ENCODE peak calls at places on chromosome 22, in six cellular contexts. V is A549, T is HepG2, A is K562, Q is GM12878, M is endothelial cell of umbilical vein. I is an unnamed sample.

GRCh38 chr22:35758394-35758793 is 40.7 kb downstream of the APOL5 start:
- DNase-seq in V (no peak), T (no peak), M (no peak), Q (no peak), A (no peak), I (no peak)

GRCh38 chr22:22593964-22594656 is 35.0 kb upstream of the PRAME start:
- DNase-seq in M (peak), Q (no peak), A (peak), V (no peak), T (peak), I (peak)

GRCh38 chr22:47198801-47199251 is 436.4 kb downstream of the TBC1D22A start:
- DNase-seq in T (no peak), Q (no peak), A (no peak), V (no peak), M (no peak), I (no peak)

GRCh38 chr22:46736705-46737104 is 1.3 kb downstream of the CERK start:
- DNase-seq in V (no peak), T (no peak), M (no peak), Q (no peak), A (no peak), I (no peak)

GRCh38 chr22:21902296-21903087 is 35.0 kb upstream of the MAPK1 start:
- DNase-seq in V (no peak), Q (peak), T (peak), A (peak), M (no peak), I (peak)

GRCh38 chr22:27718186-27719032 is 83.1 kb downstream of the MN1 start:
- DNase-seq in M (peak), T (peak), A (peak), V (peak), Q (no peak), I (peak)

GRCh38 chr22:41305646-41306045 is 4.3 kb downstream of the ZC3H7B start:
- DNase-seq in A (no peak), Q (no peak), V (no peak), T (no peak), M (peak), I (no peak)

GRCh38 chr22:32665676-32666075 is 135.8 kb upstream of the TIMP3 start:
- DNase-seq in T (no peak), A (no peak), V (no peak), Q (no peak), M (no peak), I (no peak)

GRCh38 chr22:26718905-26719304 is 61.5 kb downstream of the MIAT start:
- DNase-seq in Q (no peak), V (peak), A (no peak), T (no peak), M (peak), I (no peak)

GRCh38 chr22:41009222-41009948 is 58.2 kb downstream of the RBX1 start:
- DNase-seq in V (no peak), Q (no peak), A (no peak), M (no peak), T (no peak), I (peak)

GRCh38 chr22:22753526-22754267 is 109.3 kb downstream of the GGTLC2 start:
- DNase-seq in A (peak), V (peak), M (peak), Q (no peak), T (peak), I (peak)

GRCh38 chr22:30685178-30685577 is 9.5 kb upstream of the OSBP2 start:
- DNase-seq in Q (no peak), A (no peak), V (no peak), T (no peak), M (no peak), I (no peak)

GRCh38 chr22:23527971-23528740 is 51.9 kb downstream of the IGLL1 start:
- DNase-seq in A (no peak), T (no peak), Q (no peak), M (no peak), V (no peak), I (peak)

GRCh38 chr22:26471522-26471921 is 12.1 kb downstream of the HPS4 start:
- DNase-seq in Q (no peak), A (no peak), T (peak), V (peak), M (peak), I (no peak)

GRCh38 chr22:30949934-30950660 is 18.5 kb downstream of the MORC2 start:
- DNase-seq in Q (no peak), T (no peak), V (no peak), M (no peak), A (no peak), I (no peak)

GRCh38 chr22:41568811-41569210 is 8.0 kb downstream of the CSDC2 start:
- DNase-seq in Q (no peak), M (no peak), T (no peak), V (no peak), A (no peak), I (no peak)

GRCh38 chr22:24486501-24486921 is 8.6 kb upstream of the UPB1 start:
- DNase-seq in T (peak), V (peak), M (peak), Q (no peak), A (no peak), I (peak)

GRCh38 chr22:46734830-46735453 is 3.1 kb downstream of the CERK start:
- DNase-seq in Q (peak), M (peak), V (no peak), A (no peak), T (no peak), I (peak)

GRCh38 chr22:37802310-37803194 is 5.2 kb upstream of the GCAT start:
- DNase-seq in Q (no peak), M (peak), A (peak), V (no peak), T (peak), I (peak)

GRCh38 chr22:47207846-47208554 is 445.6 kb downstream of the TBC1D22A start:
- DNase-seq in M (no peak), T (no peak), V (no peak), Q (no peak), A (no peak), I (no peak)

GRCh38 chr22:33247758-33248157 is 189.6 kb upstream of the SYN3 start:
- DNase-seq in V (no peak), T (no peak), Q (peak), A (no peak), M (no peak), I (no peak)

GRCh38 chr22:47634342-47634741 is 871.9 kb downstream of the TBC1D22A start:
- DNase-seq in A (no peak), T (no peak), Q (no peak), M (no peak), V (no peak), I (no peak)

GRCh38 chr22:31876156-31877035 is 67.9 kb upstream of the YWHAH start:
- DNase-seq in V (no peak), T (no peak), M (no peak), Q (no peak), A (no peak), I (no peak)

GRCh38 chr22:46502776-46503175 is 34.6 kb downstream of the CELSR1 start:
- DNase-seq in M (no peak), T (no peak), Q (no peak), A (no peak), V (no peak), I (no peak)

GRCh38 chr22:40534379-40535188 is 101.9 kb downstream of the MRTFA start:
- DNase-seq in M (peak), A (peak), V (no peak), Q (peak), T (no peak), I (peak)

GRCh38 chr22:38163844-38164577 is 17.6 kb downstream of the PLA2G6 start:
- DNase-seq in M (no peak), A (peak), Q (no peak), T (peak), V (no peak), I (no peak)

GRCh38 chr22:23553922-23554870 is 25.9 kb downstream of the IGLL1 start:
- DNase-seq in A (no peak), Q (no peak), M (no peak), V (no peak), T (no peak), I (no peak)

GRCh38 chr22:30245985-30246901 is at the start of gene LIF:
- DNase-seq in A (peak), V (no peak), M (peak), T (no peak), Q (no peak), I (no peak)

GRCh38 chr22:30667092-30667485 is 586 bp downstream of the DUSP18 start:
- DNase-seq in Q (no peak), T (peak), A (no peak), M (peak), V (no peak), I (peak)

GRCh38 chr22:46064236-46064965 is 85.9 kb upstream of the PPARA start:
- DNase-seq in Q (no peak), A (no peak), M (no peak), V (no peak), T (no peak), I (no peak)

GRCh38 chr22:30933457-30933856 is 35.1 kb downstream of the MORC2 start:
- DNase-seq in A (no peak), T (no peak), Q (no peak), V (no peak), M (no peak), I (no peak)

GRCh38 chr22:30855677-30856518 is 112.7 kb downstream of the MORC2 start:
- DNase-seq in V (no peak), M (no peak), Q (no peak), T (no peak), A (no peak), I (no peak)

GRCh38 chr22:30291334-30291892 is 2.1 kb upstream of the CASTOR1 start:
- DNase-seq in T (no peak), A (no peak), V (no peak), Q (no peak), M (no peak), I (no peak)

GRCh38 chr22:40224702-40225101 is 47.0 kb downstream of the TNRC6B start:
- DNase-seq in M (no peak), A (no peak), T (no peak), V (no peak), Q (no peak), I (no peak)

GRCh38 chr22:46795140-46795539 is 32.7 kb downstream of the TBC1D22A start:
- DNase-seq in A (no peak), V (no peak), T (no peak), Q (no peak), M (no peak), I (no peak)

GRCh38 chr22:46077669-46078099 is 72.6 kb upstream of the PPARA start:
- DNase-seq in V (no peak), M (no peak), T (no peak), Q (no peak), A (no peak), I (no peak)

GRCh38 chr22:36760716-36761115 is 15.2 kb downstream of the IFT27 start:
- DNase-seq in V (no peak), T (no peak), Q (no peak), M (no peak), A (no peak), I (no peak)
- TF ChIP-seq MYC in V (no peak), T (no peak), Q (no peak), M (no peak), A (no peak), I (no peak)

GRCh38 chr22:17706947-17707346 is 67.3 kb downstream of the BID start:
- DNase-seq in T (no peak), A (no peak), V (no peak), M (no peak), Q (no peak), I (no peak)
- TF ChIP-seq MYC in T (no peak), A (no peak), V (no peak), M (no peak), Q (no peak), I (no peak)

GRCh38 chr22:39214006-39214382 is 30.8 kb downstream of the PDGFB start:
- DNase-seq in T (no peak), Q (no peak), A (no peak), V (no peak), M (no peak), I (no peak)
- TF ChIP-seq MYC in T (no peak), Q (no peak), A (no peak), V (no peak), M (no peak), I (no peak)

GRCh38 chr22:43923631-43924548 is at the start of gene PNPLA3:
- DNase-seq in M (peak), V (peak), T (peak), Q (no peak), A (peak), I (peak)

GRCh38 chr22:43928418-43929307 is 5.1 kb downstream of the PNPLA3 start:
- DNase-seq in T (no peak), A (no peak), Q (no peak), V (no peak), M (no peak), I (peak)

GRCh38 chr22:43925433-43926348 is 2.1 kb downstream of the PNPLA3 start:
- DNase-seq in M (no peak), V (no peak), Q (no peak), T (peak), A (no peak), I (no peak)

GRCh38 chr22:43923191-43923590 is 414 bp upstream of the PNPLA3 start:
- DNase-seq in V (no peak), M (peak), Q (no peak), T (no peak), A (no peak), I (peak)

DNA sequence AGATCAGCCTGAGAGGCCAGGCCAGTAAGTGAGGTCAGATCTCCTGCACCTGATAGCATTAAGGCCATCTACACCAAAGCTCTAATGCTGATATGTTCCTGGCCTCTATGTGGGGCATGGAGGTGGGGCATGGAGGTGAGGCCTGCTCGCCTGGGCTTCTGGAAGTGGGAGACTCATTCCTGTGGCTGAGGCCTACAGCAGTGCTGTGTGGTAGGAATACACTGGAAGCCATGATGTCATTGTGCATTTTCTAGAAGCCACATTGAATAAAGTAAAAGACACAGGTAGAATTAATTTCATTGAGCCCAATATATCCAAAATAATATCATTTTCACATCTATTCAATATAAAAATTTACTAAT is 2.7 kb downstream of the PNPLA3 start:
- DNase-seq in A (no peak), T (no peak), V (no peak), Q (no peak), M (no peak), I (no peak)
- TF ChIP-seq MYC in A (no peak), T (no peak), V (no peak), Q (no peak), M (no peak), I (no peak)

GRCh38 chr22:20014526-20015186 is 2.0 kb downstream of the ARVCF start:
- DNase-seq in V (no peak), Q (no peak), M (no peak), T (no peak), A (no peak), I (no peak)
- TF ChIP-seq MYC in V (no peak), Q (no peak), M (no peak), T (no peak), A (no peak), I (no peak)

GRCh38 chr22:49198705-49199084 is 629.0 kb downstream of the BRD1 start:
- DNase-seq in M (no peak), V (no peak), A (no peak), T (no peak), Q (no peak), I (no peak)
- TF ChIP-seq MYC in M (no peak), V (no peak), A (no peak), T (no peak), Q (no peak), I (no peak)

DNA sequence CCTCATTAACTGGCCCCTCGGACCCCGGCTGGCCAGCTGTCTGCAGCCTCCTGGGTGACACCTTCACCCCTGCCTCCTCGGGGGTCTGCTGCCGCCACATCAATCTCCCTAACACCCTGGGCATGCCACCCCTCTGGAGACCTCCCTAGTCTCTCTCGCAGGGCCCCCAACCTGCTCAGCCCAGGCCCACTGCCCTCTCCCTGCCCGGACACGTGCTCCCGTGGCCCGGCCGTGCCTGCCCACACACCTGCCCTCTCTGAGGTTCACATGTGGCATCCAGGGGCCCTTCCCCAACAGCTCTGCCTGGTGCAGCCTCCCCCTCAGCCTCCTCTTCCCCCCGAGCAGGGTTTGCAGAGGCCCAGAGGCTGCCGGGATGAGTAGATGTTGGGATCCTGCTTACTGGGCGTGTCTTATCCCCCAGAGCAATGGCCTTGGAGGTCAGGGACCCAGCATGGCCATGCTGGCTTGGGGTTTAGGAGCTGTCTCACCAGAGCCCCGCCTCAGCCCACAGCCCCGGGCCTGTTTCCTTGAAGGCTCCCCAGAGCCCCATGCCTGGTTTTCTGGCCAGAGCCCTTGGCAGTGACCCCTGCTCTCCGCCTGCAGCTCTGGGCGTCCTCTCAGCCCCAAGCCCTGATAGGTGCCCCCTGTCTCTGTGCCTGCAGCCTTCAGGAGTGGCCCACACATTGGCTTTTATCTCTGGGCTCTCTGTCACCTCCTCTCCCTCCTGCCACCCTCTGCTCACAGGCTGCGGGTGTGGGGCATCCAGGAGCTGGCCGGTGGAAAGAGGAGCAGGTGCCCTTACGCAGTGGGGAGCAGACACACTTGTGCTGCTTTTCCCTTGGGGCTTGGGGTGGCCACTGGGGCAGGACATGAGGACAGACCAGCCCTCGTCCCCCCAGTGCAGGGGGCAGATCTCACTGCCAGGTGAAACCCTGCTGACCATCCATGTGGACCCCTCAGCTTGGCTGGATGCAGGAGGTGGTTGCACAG is 25.7 kb upstream of the SEPTIN5 start:
- DNase-seq in Q (no peak), A (no peak), V (no peak), T (no peak), M (no peak), I (peak)
- TF ChIP-seq MYC in Q (no peak), A (no peak), V (no peak), T (no peak), M (no peak), I (no peak)

I was measured in NB4.